ENCODE peak calls at places on chromosomes 12 and 14, in four cellular contexts. W is fibroblast of the aortic adventitia, F is NCI-H1930, H is SW 1271. T is an unnamed sample.

GRCh38 chr12:58711968-58712367 is 208.3 kb downstream of the LRIG3 start:
- DNase-seq in F (no peak), W (peak; percentile 11), H (no peak), T (peak; percentile 73)

GRCh38 chr14:100525615-100526014 is 61.6 kb downstream of the BEGAIN start:
- DNase-seq in F (no peak), H (no peak), W (no peak), T (no peak)

GRCh38 chr12:57718641-57719528 is 19.7 kb downstream of the AGAP2 start:
- DNase-seq in H (no peak), F (no peak), W (no peak), T (no peak)

GRCh38 chr12:49328816-49329215 is 5.8 kb downstream of the TROAP start:
- DNase-seq in W (no peak), H (no peak), F (no peak), T (no peak)

GRCh38 chr12:113397497-113398197 is 6.0 kb downstream of the SDS start:
- DNase-seq in H (no peak), W (no peak), F (no peak), T (no peak)

GRCh38 chr12:123936471-123936870 is 36.2 kb downstream of the CCDC92 start:
- DNase-seq in F (no peak), H (no peak), W (no peak), T (no peak)

GRCh38 chr14:95304342-95304741 is 15.4 kb downstream of the CLMN start:
- DNase-seq in H (no peak), F (no peak), W (no peak), T (no peak)

GRCh38 chr12:123268850-123269249 is 2.8 kb downstream of the CDK2AP1 start:
- DNase-seq in W (no peak), F (no peak), H (no peak), T (no peak)

GRCh38 chr14:75165586-75166391 is 10.6 kb downstream of the TMED10 start:
- DNase-seq in H (no peak), F (no peak), W (no peak), T (no peak)

T was measured in GM23248.